ENCODE peak calls at places on chromosome 5, in six cellular contexts. I is cardiac fibroblast, N is fibroblast of mammary gland, U is AG10803, J is DMS79 treated with DMSO at 0.1 percent for 48 hours, A is EL. C is an unnamed sample.

GRCh38 chr5:178119915-178120660 is 6.8 kb downstream of the N4BP3 start:
- DNase-seq in N (no peak), A (no peak), U (no peak), J (no peak), I (no peak), C (no peak)

GRCh38 chr5:121325930-121326329 is 525.8 kb upstream of the FTMT start:
- DNase-seq in J (no peak), U (no peak), A (no peak), I (peak), N (no peak), C (peak)

GRCh38 chr5:149423287-149424268 is 44.5 kb upstream of the IL17B start:
- DNase-seq in U (no peak), J (no peak), A (no peak), I (peak), N (no peak), C (peak)

GRCh38 chr5:115460476-115460875 is 84.1 kb downstream of the FEM1C start:
- DNase-seq in N (peak), J (no peak), A (peak), U (peak), I (peak), C (no peak)

GRCh38 chr5:149936700-149937091 is 7.9 kb downstream of the PDE6A start:
- DNase-seq in J (no peak), I (peak), N (peak), U (no peak), A (no peak), C (no peak)

GRCh38 chr5:143364061-143364460 is 39.4 kb downstream of the NR3C1 start:
- DNase-seq in U (no peak), J (no peak), A (no peak), N (no peak), I (no peak), C (no peak)

GRCh38 chr5:35089688-35090314 is 42.1 kb upstream of the AGXT2 start:
- DNase-seq in U (peak), N (peak), I (peak), J (no peak), A (peak), C (peak)

GRCh38 chr5:149153751-149154610 is 12.7 kb downstream of the ABLIM3 start:
- DNase-seq in J (peak), A (no peak), U (peak), N (peak), I (peak), C (peak)

GRCh38 chr5:133246376-133247144 is 194.7 kb downstream of the HSPA4 start:
- DNase-seq in U (no peak), J (no peak), N (no peak), I (peak), A (no peak), C (no peak)

GRCh38 chr5:179124853-179125788 is 64.9 kb downstream of the ZNF354C start:
- DNase-seq in J (no peak), N (no peak), I (no peak), A (no peak), U (no peak), C (no peak)

GRCh38 chr5:170633235-170634041 is 129.6 kb downstream of the KCNIP1 start:
- DNase-seq in A (peak), U (peak), N (peak), J (peak), I (peak), C (peak)

GRCh38 chr5:150662731-150663516 is 1.9 kb downstream of the MYOZ3 start:
- DNase-seq in J (no peak), A (no peak), U (no peak), I (no peak), N (no peak), C (no peak)

GRCh38 chr5:140808889-140809291 is 2.0 kb downstream of the PCDHA4 start:
- DNase-seq in A (no peak), U (no peak), I (no peak), N (no peak), J (no peak), C (no peak)

GRCh38 chr5:2068515-2068914 is 185.8 kb upstream of the IRX4 start:
- DNase-seq in A (no peak), U (no peak), N (no peak), I (no peak), J (no peak), C (no peak)

GRCh38 chr5:132979367-132979935 is 16.0 kb upstream of the AFF4 start:
- DNase-seq in J (no peak), U (no peak), A (peak), N (peak), I (peak), C (peak)

GRCh38 chr5:14190194-14191164 is 47.3 kb downstream of the TRIO start:
- DNase-seq in N (peak), I (peak), U (peak), A (peak), J (no peak), C (peak)

GRCh38 chr5:84406111-84406510 is 21.4 kb upstream of the EDIL3 start:
- DNase-seq in J (no peak), I (no peak), A (no peak), U (no peak), N (no peak), C (no peak)

GRCh38 chr5:134289509-134290113 is 63.7 kb upstream of the PPP2CA start:
- DNase-seq in J (peak), U (peak), A (peak), I (peak), N (peak), C (peak)

GRCh38 chr5:74009502-74009901 is 383.5 kb downstream of the ARHGEF28 start:
- DNase-seq in N (peak), J (no peak), A (peak), I (peak), U (no peak), C (no peak)

GRCh38 chr5:16539169-16539666 is 73.6 kb upstream of the ZNF622 start:
- DNase-seq in A (peak), U (peak), J (no peak), I (peak), N (peak), C (peak)

GRCh38 chr5:170752257-170753215 is 31.0 kb upstream of the GABRP start:
- DNase-seq in U (no peak), N (no peak), A (no peak), J (peak), I (no peak), C (no peak)

GRCh38 chr5:561408-561807 is 37.2 kb upstream of the SLC9A3 start:
- DNase-seq in J (no peak), I (no peak), A (no peak), U (no peak), N (no peak), C (no peak)

GRCh38 chr5:84437673-84438315 is 53.1 kb upstream of the EDIL3 start:
- DNase-seq in N (peak), J (no peak), U (peak), I (peak), A (peak), C (peak)

GRCh38 chr5:163478126-163478981 is 17.9 kb downstream of the HMMR start:
- DNase-seq in I (peak), J (no peak), U (peak), A (peak), N (no peak), C (peak)

GRCh38 chr5:135934939-135935338 is 19.8 kb downstream of the LECT2 start:
- DNase-seq in I (peak), U (peak), A (no peak), N (no peak), J (no peak), C (peak)

GRCh38 chr5:107937710-107938355 is 267.1 kb upstream of the EFNA5 start:
- DNase-seq in I (no peak), N (no peak), A (no peak), U (no peak), J (no peak), C (peak)

GRCh38 chr5:132787076-132787475 is 10.0 kb upstream of the SEPTIN8 start:
- DNase-seq in J (no peak), U (peak), N (peak), I (peak), A (peak), C (no peak)

GRCh38 chr5:149452665-149453617 is 73.8 kb upstream of the IL17B start:
- DNase-seq in J (no peak), I (peak), N (peak), U (peak), A (peak), C (peak)

GRCh38 chr5:151222769-151223446 is 984 bp downstream of the CCDC69 start:
- DNase-seq in I (no peak), J (no peak), A (no peak), N (no peak), U (no peak), C (no peak)

GRCh38 chr5:67426961-67427630 is 230.5 kb upstream of the CD180 start:
- DNase-seq in I (peak), J (no peak), U (peak), N (no peak), A (no peak), C (no peak)

GRCh38 chr5:766666-767431 is 17.7 kb downstream of the ZDHHC11B start:
- DNase-seq in I (no peak), J (no peak), A (no peak), U (no peak), N (no peak), C (no peak)

GRCh38 chr5:10452768-10453331 is 11.2 kb downstream of the ROPN1L start:
- DNase-seq in N (peak), J (peak), A (peak), U (peak), I (peak), C (peak)

GRCh38 chr5:86665984-86666760 is 48.4 kb downstream of the COX7C start:
- DNase-seq in J (no peak), N (no peak), A (no peak), U (no peak), I (no peak), C (no peak)

GRCh38 chr5:158013939-158014338 is 155.0 kb upstream of the CLINT1 start:
- DNase-seq in N (peak), I (peak), U (peak), J (no peak), A (peak), C (no peak)

GRCh38 chr5:17402291-17403121 is 95.5 kb upstream of the TAF11L2 start:
- DNase-seq in N (no peak), I (no peak), U (no peak), A (no peak), J (no peak), C (no peak)

GRCh38 chr5:149959406-149960236 is 937 bp upstream of the SLC26A2 start:
- DNase-seq in N (peak), A (peak), U (peak), J (no peak), I (peak), C (peak)

GRCh38 chr5:115873392-115873791 is 31.7 kb downstream of the AP3S1 start:
- DNase-seq in I (peak), A (peak), U (peak), J (peak), N (peak), C (peak)

GRCh38 chr5:178419651-178420050 is 170.5 kb downstream of the COL23A1 start:
- DNase-seq in U (no peak), A (no peak), N (no peak), I (no peak), J (peak), C (no peak)

GRCh38 chr5:178069909-178070308 is 43.4 kb upstream of the N4BP3 start:
- DNase-seq in I (peak), A (peak), N (peak), J (no peak), U (no peak), C (peak)